ENCODE peak calls at places on chromosomes 16 and 17, in eight cellular contexts. O is activated CD4-positive, alpha-beta T cell treated with anti-CD3 and anti-CD28 coated beads for 4 hours; I is NCI-H774; T is GM20000; M is lower leg skin; C is amniotic epithelial cell; Q is activated naive CD4-positive, alpha-beta T cell treated with anti-CD3 and anti-CD28 coated beads, Interleukin-2, amount 10 ng/mL, durations not matched to agents 7 days and 5 days; P is stimulated activated CD4-positive, alpha-beta T cell treated with anti-CD3 and anti-CD28 coated beads, TNF-alpha, amount 100 ng/mL, for 48 hours. G is an unnamed sample.

GRCh38 chr16:19815418-19815817 is 69.2 kb downstream of the GPRC5B start:
- DNase-seq in M (no peak), Q (no peak), T (no peak), O (no peak), P (no peak), I (no peak), C (no peak), G (no peak)

GRCh38 chr16:66095676-66096075 is 270.8 kb upstream of the CDH5 start:
- DNase-seq in O (no peak), I (no peak), T (no peak), Q (no peak), P (no peak), M (no peak), C (no peak), G (no peak)

GRCh38 chr17:225551-225950 is 44.1 kb upstream of the DOC2B start:
- DNase-seq in C (no peak), I (no peak), M (no peak), P (no peak), Q (peak; percentile 10), T (no peak), O (no peak), G (no peak)

GRCh38 chr16:23072084-23072599 is 77.1 kb downstream of the USP31 start:
- DNase-seq in T (no peak), C (peak; percentile 15), P (no peak), I (no peak), O (no peak), Q (no peak), M (peak; percentile 36), G (no peak)

GRCh38 chr16:1193143-1193824 is 31.8 kb downstream of the TPSG1 start:
- DNase-seq in I (peak; percentile 1), C (no peak), P (no peak), M (no peak), Q (no peak), T (no peak), O (no peak), G (no peak)

GRCh38 chr16:4123617-4124300 is 7.5 kb upstream of the ADCY9 start:
- DNase-seq in I (no peak), C (peak; percentile 33), T (no peak), Q (no peak), M (no peak), P (no peak), O (no peak), G (no peak)

GRCh38 chr17:39677581-39678339 is 9.5 kb downstream of the PNMT start:
- DNase-seq in M (no peak), O (no peak), Q (no peak), T (no peak), I (no peak), C (no peak), P (no peak), G (no peak)

GRCh38 chr17:71902931-71903506 is 217.8 kb upstream of the SOX9 start:
- DNase-seq in M (no peak), T (no peak), I (no peak), C (peak; percentile 13), Q (no peak), P (no peak), O (no peak), G (no peak)

GRCh38 chr16:19008770-19009169 is 25.0 kb downstream of the TMC7 start:
- DNase-seq in O (no peak), Q (no peak), P (no peak), I (no peak), C (peak; percentile 37), T (no peak), M (no peak), G (no peak)

GRCh38 chr16:66070140-66070887 is 296.2 kb upstream of the CDH5 start:
- DNase-seq in I (no peak), O (no peak), Q (no peak), C (peak; percentile 51), M (no peak), T (no peak), P (no peak), G (no peak)

GRCh38 chr17:55356440-55357328 is 65.0 kb downstream of the MMD start:
- DNase-seq in T (peak; percentile 72), P (peak; percentile 53), M (peak; percentile 74), O (peak; percentile 59), Q (peak; percentile 85), I (peak; percentile 77), C (peak; percentile 58), G (peak; percentile 9)

G was measured in cerebellar nuclear complex.